ENCODE peak calls at places on chromosome 13, in eight cellular contexts. T is A549, M is heart right ventricle, X is GM23338, P is breast epithelium, W is stomach, H is gastrocnemius medialis, Y is right cardiac atrium. N is an unnamed sample.

GRCh38 chr13:86974995-86975328 is 696.2 kb upstream of the SLITRK5 start:
- DNase-seq in T (no peak), M (no peak), X (peak; percentile 35), P (no peak), W (no peak), H (no peak), Y (no peak), N (peak; percentile 55)

GRCh38 chr13:91270031-91270430 is 77.5 kb upstream of the MIR17HG start:
- DNase-seq in T (no peak), M (no peak), X (no peak), P (no peak), W (no peak), H (no peak), Y (no peak), N (no peak)

GRCh38 chr13:24133396-24133795 is 27.1 kb upstream of the SPATA13 start:
- DNase-seq in T (no peak), M (no peak), X (no peak), P (no peak), W (no peak), H (no peak), Y (no peak), N (no peak)

GRCh38 chr13:21348771-21349170 is 110.3 kb downstream of the ZDHHC20 start:
- DNase-seq in T (no peak), M (no peak), X (no peak), P (no peak), W (no peak), H (no peak), Y (no peak), N (peak; percentile 58)

GRCh38 chr13:77378662-77379061 is 51.8 kb upstream of the MYCBP2 start:
- DNase-seq in T (no peak), M (no peak), X (no peak), P (no peak), W (no peak), H (no peak), Y (no peak), N (no peak)

GRCh38 chr13:79485014-79485441 is 4.1 kb downstream of the NDFIP2 start:
- DNase-seq in T (peak; percentile 17), M (no peak), X (no peak), P (no peak), W (peak; percentile 59), H (peak; percentile 5), Y (no peak), N (no peak)

GRCh38 chr13:45267215-45267614 is 66.4 kb upstream of the KCTD4 start:
- DNase-seq in T (no peak), M (no peak), X (no peak), P (no peak), W (no peak), H (no peak), Y (no peak), N (peak; percentile 34)

GRCh38 chr13:50283017-50283416 is 267.8 kb downstream of the KCNRG start:
- DNase-seq in T (no peak), M (no peak), X (no peak), P (no peak), W (no peak), H (no peak), Y (no peak), N (no peak)

GRCh38 chr13:38213307-38213706 is 136.3 kb upstream of the UFM1 start:
- DNase-seq in T (no peak), M (no peak), X (no peak), P (no peak), W (no peak), H (no peak), Y (no peak), N (no peak)

GRCh38 chr13:59211636-59212035 is 952.1 kb downstream of the DIAPH3 start:
- DNase-seq in T (no peak), M (no peak), X (peak; percentile 21), P (no peak), W (no peak), H (no peak), Y (no peak), N (no peak)

GRCh38 chr13:30963794-30964193 is 31.3 kb downstream of the TEX26 start:
- DNase-seq in T (no peak), M (no peak), X (no peak), P (no peak), W (peak; percentile 46), H (no peak), Y (peak; percentile 26), N (no peak)

GRCh38 chr13:112806761-112807652 is 117.2 kb downstream of the ATP11A start:
- DNase-seq in T (no peak), M (no peak), X (no peak), P (no peak), W (no peak), H (no peak), Y (no peak), N (no peak)

GRCh38 chr13:29921542-29921941 is 71.1 kb upstream of the UBL3 start:
- DNase-seq in T (no peak), M (no peak), X (no peak), P (no peak), W (no peak), H (no peak), Y (no peak), N (no peak)
- H3K4me1 ChIP-seq in T (peaks cover 60% of the 10 kb centered on the region), M (peaks cover 21% of the 10 kb centered on the region), X (no peaks in the 10 kb centered on the region), P (peaks cover 29% of the 10 kb centered on the region), W (peaks cover 65% of the 10 kb centered on the region), H (peaks cover 21% of the 10 kb centered on the region), Y (peaks cover 8% of the 10 kb centered on the region), N (no peaks in the 10 kb centered on the region)

GRCh38 chr13:28387740-28388501 is 107.0 kb downstream of the FLT1 start:
- DNase-seq in T (no peak), M (no peak), X (no peak), P (no peak), W (no peak), H (no peak), Y (no peak), N (no peak)
- H3K4me1 ChIP-seq in T (no peaks in the 10 kb centered on the region), M (peaks cover 14% of the 10 kb centered on the region), X (peaks cover 46% of the 10 kb centered on the region), P (no peaks in the 10 kb centered on the region), W (no peaks in the 10 kb centered on the region), H (no peaks in the 10 kb centered on the region), Y (peaks cover 3% of the 10 kb centered on the region), N (no peaks in the 10 kb centered on the region)

GRCh38 chr13:97266734-97267417 is 44.7 kb downstream of the MBNL2 start:
- DNase-seq in T (no peak), M (no peak), X (peak; percentile 36), P (no peak), W (no peak), H (no peak), Y (no peak), N (no peak)
- H3K4me1 ChIP-seq in T (peaks cover 47% of the 10 kb centered on the region), M (peaks cover 69% of the 10 kb centered on the region), X (peaks cover 29% of the 10 kb centered on the region), P (peaks cover 4% of the 10 kb centered on the region), W (peaks cover 61% of the 10 kb centered on the region), H (peaks cover 78% of the 10 kb centered on the region), Y (peaks cover 21% of the 10 kb centered on the region), N (no peaks in the 10 kb centered on the region)

GRCh38 chr13:51734786-51735185 is 69.2 kb downstream of the DHRS12 start:
- DNase-seq in T (no peak), M (no peak), X (no peak), P (no peak), W (no peak), H (no peak), Y (no peak), N (no peak)

GRCh38 chr13:51742611-51743010 is 61.4 kb downstream of the DHRS12 start:
- DNase-seq in T (no peak), M (no peak), X (no peak), P (no peak), W (no peak), H (no peak), Y (no peak), N (no peak)

GRCh38 chr13:51737609-51738008 is 66.4 kb downstream of the DHRS12 start:
- DNase-seq in T (no peak), M (no peak), X (no peak), P (no peak), W (no peak), H (no peak), Y (no peak), N (no peak)

GRCh38 chr13:51738226-51738905 is 65.6 kb downstream of the DHRS12 start:
- DNase-seq in T (no peak), M (no peak), X (no peak), P (no peak), W (no peak), H (no peak), Y (no peak), N (no peak)

DNA sequence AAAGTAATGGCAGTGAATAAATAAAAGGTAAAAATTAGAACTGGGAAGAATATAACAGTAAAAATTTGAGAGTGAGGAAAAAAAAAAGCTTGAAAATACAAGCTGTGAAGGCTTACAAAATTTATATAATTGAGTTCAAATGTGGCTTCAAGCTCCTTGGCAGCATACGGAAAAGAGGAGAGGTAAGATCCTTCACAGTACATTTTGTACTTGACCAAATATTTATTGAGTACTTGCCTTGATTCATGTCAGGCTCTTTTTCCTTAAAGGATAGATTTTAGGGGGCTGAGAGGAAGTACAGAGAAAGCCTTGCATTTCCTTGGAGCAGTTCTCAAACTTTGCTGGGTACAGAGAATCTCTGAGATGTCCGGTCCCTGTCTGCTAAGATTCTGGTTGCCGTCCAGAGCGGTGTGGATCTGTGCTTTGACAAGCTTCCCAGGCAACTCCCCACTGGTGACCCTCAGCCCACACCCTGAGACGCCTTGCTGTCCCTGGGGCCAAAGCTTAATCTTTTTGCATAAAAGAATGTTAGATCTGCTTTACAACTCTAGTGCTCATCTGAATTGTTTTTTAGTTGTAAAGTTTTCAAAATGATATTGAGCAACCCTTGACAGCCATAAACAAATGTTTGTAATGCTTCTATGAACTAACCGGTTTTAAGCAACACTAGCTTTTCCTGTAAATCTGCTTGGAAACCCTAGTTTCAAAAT is 64.4 kb downstream of the DHRS12 start:
- DNase-seq in T (no peak), M (no peak), X (no peak), P (no peak), W (no peak), H (no peak), Y (no peak), N (no peak)
- H3K4me1 ChIP-seq in T (no peaks in the 10 kb centered on the region), M (no peaks in the 10 kb centered on the region), X (no peaks in the 10 kb centered on the region), P (no peaks in the 10 kb centered on the region), W (peaks cover 9% of the 10 kb centered on the region), H (no peaks in the 10 kb centered on the region), Y (no peaks in the 10 kb centered on the region), N (no peaks in the 10 kb centered on the region)

N was measured in Karpas-422.